ENCODE peak calls at places on chromosomes 6 and 20, in nine cellular contexts. K is adrenal gland, B is tibial nerve, M is fibroblast of the aortic adventitia, D is astrocyte of the cerebellum, Q is cardiac fibroblast, F is nephron progenitor cell, U is stomach, O is mesothelial cell of epicardium. G is an unnamed sample.

GRCh38 chr6:32110632-32111031 is 1.5 kb upstream of the TNXB start:
- DNase-seq in K (no peak), B (no peak), M (no peak), D (no peak), Q (no peak), F (no peak), U (peak), O (no peak), G (no peak)

GRCh38 chr6:28225056-28225834 is at the start of gene ZSCAN9:
- DNase-seq in K (peak), B (peak), M (peak), D (peak), Q (peak), F (peak), U (peak), O (peak), G (peak)

GRCh38 chr6:41049955-41050354 is 3.0 kb upstream of the APOBEC2 start:
- DNase-seq in K (no peak), B (no peak), M (no peak), D (no peak), Q (no peak), F (no peak), U (no peak), O (no peak), G (no peak)

GRCh38 chr6:105550961-105551625 is 148.2 kb upstream of the PREP start:
- DNase-seq in K (no peak), B (no peak), M (peak), D (no peak), Q (no peak), F (no peak), U (no peak), O (no peak), G (no peak)

GRCh38 chr20:12372557-12372956 is 454.9 kb downstream of the BTBD3 start:
- DNase-seq in K (no peak), B (no peak), M (no peak), D (no peak), Q (no peak), F (no peak), U (no peak), O (no peak), G (no peak)

GRCh38 chr6:63272397-63272796 is 47.4 kb downstream of the LGSN start:
- DNase-seq in K (peak), B (no peak), M (peak), D (peak), Q (peak), F (no peak), U (no peak), O (no peak), G (no peak)

GRCh38 chr6:33298773-33299236 is at the start of gene RGL2:
- DNase-seq in K (peak), B (peak), M (peak), D (no peak), Q (peak), F (peak), U (peak), O (peak), G (no peak)

GRCh38 chr6:170286246-170286933 is 4.5 kb downstream of the DLL1 start:
- DNase-seq in K (peak), B (no peak), M (peak), D (no peak), Q (peak), F (peak), U (peak), O (peak), G (no peak)

GRCh38 chr20:63314015-63314471 is 21.1 kb downstream of the COL20A1 start:
- DNase-seq in K (no peak), B (no peak), M (no peak), D (no peak), Q (no peak), F (no peak), U (no peak), O (no peak), G (no peak)

GRCh38 chr20:63182425-63182824 is 33.5 kb downstream of the YTHDF1 start:
- DNase-seq in K (no peak), B (no peak), M (no peak), D (no peak), Q (no peak), F (no peak), U (no peak), O (no peak), G (no peak)

GRCh38 chr6:484086-484728 is 92.7 kb downstream of the IRF4 start:
- DNase-seq in K (no peak), B (no peak), M (peak), D (no peak), Q (no peak), F (no peak), U (no peak), O (no peak), G (no peak)

GRCh38 chr20:25009218-25010145 is 16.9 kb upstream of the APMAP start:
- DNase-seq in K (no peak), B (no peak), M (peak), D (peak), Q (no peak), F (no peak), U (no peak), O (no peak), G (no peak)

GRCh38 chr6:20608371-20608770 is 74.1 kb downstream of the CDKAL1 start:
- DNase-seq in K (no peak), B (no peak), M (no peak), D (no peak), Q (no peak), F (no peak), U (no peak), O (no peak), G (no peak)

GRCh38 chr6:152942319-152942869 is 40.4 kb downstream of the FBXO5 start:
- DNase-seq in K (no peak), B (no peak), M (no peak), D (no peak), Q (no peak), F (no peak), U (no peak), O (no peak), G (no peak)

GRCh38 chr6:3061501-3061941 is 6.8 kb upstream of the RIPK1 start:
- DNase-seq in K (no peak), B (no peak), M (peak), D (peak), Q (peak), F (no peak), U (no peak), O (no peak), G (no peak)

GRCh38 chr6:158024566-158025297 is 43.1 kb downstream of the SYNJ2 start:
- DNase-seq in K (no peak), B (no peak), M (no peak), D (no peak), Q (no peak), F (no peak), U (no peak), O (no peak), G (no peak)

GRCh38 chr6:27130668-27131428 is 116.7 kb upstream of the PRSS16 start:
- DNase-seq in K (no peak), B (no peak), M (no peak), D (no peak), Q (no peak), F (no peak), U (no peak), O (no peak), G (no peak)

GRCh38 chr6:958531-958930 is 265.6 kb upstream of the EXOC2 start:
- DNase-seq in K (no peak), B (no peak), M (peak), D (peak), Q (no peak), F (no peak), U (no peak), O (no peak), G (no peak)

GRCh38 chr6:112804638-112805330 is 457.7 kb downstream of the RFPL4B start:
- DNase-seq in K (no peak), B (no peak), M (no peak), D (no peak), Q (no peak), F (no peak), U (no peak), O (no peak), G (no peak)

GRCh38 chr6:71482742-71483141 is 194.1 kb downstream of the OGFRL1 start:
- DNase-seq in K (no peak), B (no peak), M (peak), D (no peak), Q (peak), F (no peak), U (no peak), O (no peak), G (no peak)
- TF ChIP-seq CTCF in K (no peak), B (peak), M (peak), D (peak), Q (peak), F (no peak), U (no peak), O (no peak), G (no peak)

DNA sequence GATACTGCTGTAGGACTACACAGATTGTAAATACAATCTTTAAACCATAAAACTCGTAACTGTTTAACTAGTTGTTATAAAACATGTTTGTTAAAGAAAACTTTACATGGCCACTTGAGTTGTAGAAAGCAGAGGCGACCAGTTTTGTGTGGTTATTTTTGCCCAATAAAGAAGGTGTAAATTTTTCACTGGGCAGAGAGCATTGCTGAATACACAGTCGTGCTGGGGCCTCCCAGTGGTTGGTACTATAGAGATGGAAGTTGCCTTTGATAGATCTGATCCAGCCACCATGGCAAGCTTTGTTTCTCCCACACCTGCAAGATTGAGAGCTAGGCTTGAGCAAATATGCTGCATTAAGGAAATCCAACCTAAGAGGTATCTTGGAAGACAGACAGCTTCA is 34.0 kb upstream of the YWHAB start:
- DNase-seq in K (no peak), B (no peak), M (no peak), D (no peak), Q (no peak), F (no peak), U (no peak), O (no peak), G (no peak)
- TF ChIP-seq CTCF in K (no peak), B (no peak), M (no peak), D (no peak), Q (no peak), F (no peak), U (no peak), O (no peak), G (no peak)

DNA sequence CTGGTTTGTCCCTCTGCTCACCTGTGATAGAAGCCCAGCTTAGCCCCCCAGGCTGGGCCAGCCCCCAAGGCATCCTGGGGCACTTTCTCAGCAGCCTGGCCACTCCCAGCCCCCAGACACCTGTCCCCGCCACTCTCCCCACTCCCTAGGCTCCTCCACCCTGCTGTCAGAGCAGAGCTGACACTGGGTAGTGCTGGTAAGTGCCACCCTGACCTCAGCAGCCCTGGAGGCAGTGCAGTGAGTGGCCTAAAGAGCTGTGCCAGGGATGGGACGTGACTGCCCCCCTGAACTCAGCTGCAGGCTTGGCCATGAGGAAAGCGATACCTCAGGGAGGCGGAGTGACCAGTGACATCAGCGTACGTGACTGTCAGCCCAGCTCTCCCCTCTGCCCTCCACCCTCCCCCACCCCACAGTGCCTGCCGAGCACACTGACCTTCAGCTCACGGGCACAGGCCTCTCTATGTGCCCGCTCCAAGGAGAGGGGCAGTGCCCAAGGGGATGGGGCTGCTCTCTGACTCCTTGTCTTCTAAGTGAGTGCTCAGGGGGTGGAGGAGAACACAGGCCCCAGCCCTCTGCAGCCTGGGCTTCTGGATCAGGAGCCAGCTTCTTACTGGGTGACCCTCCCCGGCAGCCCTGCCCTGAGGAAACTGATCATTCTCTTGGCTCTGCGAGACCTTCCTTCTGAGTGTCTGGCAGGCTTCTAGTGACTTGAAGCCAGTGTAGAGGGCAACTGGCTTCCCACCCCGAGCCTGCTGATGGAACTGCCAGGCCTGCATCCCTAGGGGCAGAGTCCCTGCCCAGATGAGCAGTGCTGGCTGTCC is 172.7 kb downstream of the MRPL14 start:
- DNase-seq in K (peak), B (no peak), M (no peak), D (no peak), Q (no peak), F (no peak), U (no peak), O (no peak), G (no peak)
- TF ChIP-seq CTCF in K (no peak), B (no peak), M (no peak), D (no peak), Q (no peak), F (no peak), U (no peak), O (no peak), G (no peak)

DNA sequence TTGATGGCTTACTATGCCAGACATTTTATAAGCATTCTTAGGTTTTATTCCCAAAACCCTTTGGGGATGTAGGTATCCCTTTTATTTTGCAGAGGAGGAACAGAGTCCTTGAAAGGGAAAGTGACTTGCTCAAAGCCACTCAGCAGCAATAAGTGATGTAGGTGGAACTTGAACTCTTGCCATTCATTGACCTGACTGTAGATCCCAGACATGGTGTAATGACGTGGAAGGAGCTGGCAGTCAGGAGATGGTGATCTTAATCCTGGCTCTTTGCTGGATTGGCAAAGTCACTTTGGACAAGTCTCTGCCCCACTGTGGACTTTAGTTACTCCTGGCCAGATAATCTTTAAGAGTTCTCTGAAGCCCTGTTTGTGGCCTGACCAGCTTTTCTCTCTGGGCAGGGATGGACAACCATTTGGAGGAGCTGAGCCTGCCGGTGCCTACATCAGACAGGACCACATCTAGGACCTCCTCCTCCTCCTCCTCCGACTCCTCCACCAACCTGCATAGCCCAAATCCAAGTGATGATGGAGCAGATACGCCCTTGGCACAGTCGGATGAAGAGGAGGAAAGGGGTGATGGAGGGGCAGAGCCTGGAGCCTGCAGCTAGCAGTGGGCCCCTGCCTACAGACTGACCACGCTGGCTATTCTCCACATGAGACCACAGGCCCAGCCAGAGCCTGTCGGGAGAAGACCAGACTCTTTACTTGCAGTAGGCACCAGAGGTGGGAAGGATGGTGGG is 1.6 kb downstream of the DBNDD2 start:
- DNase-seq in K (no peak), B (no peak), M (no peak), D (no peak), Q (no peak), F (no peak), U (no peak), O (no peak), G (no peak)
- TF ChIP-seq CTCF in K (no peak), B (no peak), M (no peak), D (no peak), Q (no peak), F (no peak), U (no peak), O (no peak), G (no peak)